ENCODE peak calls at places on chromosomes 12 and 14, in four cellular contexts. Z is cardiac fibroblast, P is brain microvascular endothelial cell, W is astrocyte. C is an unnamed sample.

GRCh38 chr12:67525500-67525884 is 123.1 kb upstream of the DYRK2 start:
- DNase-seq in Z (no peak), W (no peak), P (no peak), C (no peak)

GRCh38 chr14:90900712-90901111 is 84.5 kb upstream of the TTC7B start:
- DNase-seq in P (no peak), Z (peak; percentile 35), W (no peak), C (peak; percentile 10)

GRCh38 chr12:47299586-47299985 is 219.8 kb upstream of the AMIGO2 start:
- DNase-seq in P (no peak), Z (no peak), W (no peak), C (no peak)

GRCh38 chr12:65800928-65801327 is 23.4 kb upstream of the HMGA2 start:
- DNase-seq in Z (no peak), W (peak; percentile 78), P (no peak), C (peak; percentile 78)

GRCh38 chr12:121333747-121334146 is 18.5 kb downstream of the ANAPC5 start:
- DNase-seq in Z (no peak), W (no peak), P (no peak), C (no peak)

GRCh38 chr12:52019123-52019770 is 12.5 kb downstream of the TAMALIN start:
- DNase-seq in W (no peak), Z (no peak), P (no peak), C (no peak)

GRCh38 chr12:64385468-64385867 is 5.1 kb downstream of the C12orf56 start:
- DNase-seq in W (peak; percentile 46), Z (peak; percentile 65), P (peak; percentile 13), C (no peak)

GRCh38 chr12:30977124-30977523 is 50.6 kb downstream of the TSPAN11 start:
- DNase-seq in Z (no peak), P (no peak), W (no peak), C (no peak)

DNA sequence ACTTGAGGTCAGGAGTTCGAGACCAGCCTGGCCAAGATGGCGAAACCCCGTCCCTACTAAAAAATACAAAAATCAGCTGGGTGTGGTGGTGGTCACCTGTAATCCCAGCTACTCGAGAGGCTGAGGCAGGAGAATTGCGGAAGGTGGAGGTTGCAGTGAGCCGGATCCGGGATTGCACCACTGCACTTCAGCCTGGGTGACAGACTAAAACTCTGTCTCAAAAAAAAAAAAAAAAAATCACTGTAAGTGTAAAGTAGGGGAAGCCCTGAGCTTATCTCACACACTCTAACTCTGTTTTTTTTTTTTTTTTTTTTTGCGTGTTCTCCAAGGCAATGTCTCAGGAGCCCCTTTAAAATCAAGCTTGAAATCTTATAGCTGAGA is 421 bp upstream of the RBMS2 start:
- DNase-seq in Z (no peak), W (no peak), P (no peak), C (no peak)
- H3K4me3 ChIP-seq in Z (no peak overlapping the region), W (peak overlapping the region; percentile 90), P (peak overlapping the region; percentile 75), C (peak overlapping the region; percentile 83)

GRCh38 chr12:11576104-11576503 is 73.4 kb upstream of the ETV6 start:
- DNase-seq in W (peak; percentile 68), Z (peak; percentile 74), P (peak; percentile 79), C (peak; percentile 50)

GRCh38 chr12:11580125-11580751 is 69.2 kb upstream of the ETV6 start:
- DNase-seq in P (peak; percentile 39), W (peak; percentile 84), Z (peak; percentile 79), C (peak; percentile 88)

GRCh38 chr12:11581179-11581755 is 68.2 kb upstream of the ETV6 start:
- DNase-seq in Z (peak; percentile 83), P (peak; percentile 66), W (peak; percentile 63), C (peak; percentile 75)

GRCh38 chr12:11578461-11578993 is 70.9 kb upstream of the ETV6 start:
- DNase-seq in Z (no peak), W (no peak), P (no peak), C (no peak)

DNA sequence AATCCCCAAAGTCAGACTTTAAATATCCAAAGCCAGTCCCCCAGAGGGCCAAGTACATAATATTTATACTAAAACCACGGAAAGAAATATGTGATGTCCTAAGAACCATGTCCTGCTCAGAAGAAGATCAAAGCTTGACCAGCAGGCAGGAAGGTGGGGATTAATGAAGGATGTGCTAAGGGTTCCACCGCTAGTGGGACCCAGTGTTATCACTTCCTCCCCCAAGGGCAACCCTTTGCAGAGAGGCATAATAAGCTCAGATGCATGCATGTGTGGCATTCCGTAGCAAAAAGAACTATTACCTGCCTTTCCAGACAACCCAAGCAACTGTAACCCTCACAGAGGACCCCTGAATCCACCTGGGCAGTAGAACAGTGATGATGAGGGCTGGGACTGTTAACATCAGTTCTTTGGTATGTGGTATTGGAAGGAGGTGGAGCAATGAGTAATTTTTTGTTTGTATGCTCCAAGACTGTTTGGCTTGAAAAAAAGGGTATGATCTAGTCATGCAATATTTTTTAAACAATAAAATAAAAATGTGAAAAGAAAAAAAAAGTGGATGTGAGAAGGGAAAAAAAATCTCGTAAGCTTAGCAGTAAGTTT is 71.7 kb upstream of the ETV6 start:
- DNase-seq in P (no peak), Z (peak; percentile 35), W (peak; percentile 31), C (peak; percentile 17)
- TF ChIP-seq CTCF in P (no peak), Z (no peak), W (no peak), C (no peak)

DNA sequence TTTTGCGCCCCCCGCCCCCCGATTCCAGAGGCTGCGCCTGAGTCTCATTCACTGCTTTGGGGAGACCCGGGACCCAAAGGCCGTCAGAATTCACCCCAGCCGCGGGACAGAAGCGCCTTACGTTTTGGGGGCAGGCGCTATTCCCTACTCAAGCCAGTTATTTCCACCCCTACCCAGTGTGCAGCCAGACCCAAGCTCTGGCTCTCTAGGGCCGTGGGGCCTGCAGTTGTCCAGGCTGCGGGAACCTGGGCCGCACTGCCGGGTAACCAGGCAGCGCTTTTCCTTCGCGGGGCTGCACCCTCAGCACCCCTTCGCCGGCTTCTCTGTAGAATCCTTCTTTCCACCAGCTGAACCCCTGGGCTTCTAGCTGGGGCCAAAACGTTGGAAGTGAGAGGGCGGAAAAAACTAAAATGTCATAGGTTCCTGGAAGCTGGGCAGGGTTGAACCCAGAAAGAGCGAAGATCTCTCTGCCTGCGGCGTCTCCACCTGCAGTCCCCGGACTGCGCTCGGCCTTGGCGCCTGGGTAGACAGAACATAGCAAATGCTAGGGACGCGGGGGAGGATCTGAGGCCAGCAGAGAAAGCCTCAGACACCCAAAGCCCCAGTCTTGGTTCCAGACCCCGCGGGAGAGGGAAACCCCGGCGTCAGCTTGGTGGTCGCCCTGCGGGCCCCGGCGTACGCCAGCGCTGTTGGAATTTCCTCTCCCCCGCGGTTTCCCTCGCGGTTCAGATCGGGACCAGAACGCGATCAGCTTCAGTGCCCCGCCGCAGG is 18.4 kb downstream of the TBX3 start:
- DNase-seq in W (no peak), Z (no peak), P (no peak), C (no peak)
- H3K4me3 ChIP-seq in W (no peak overlapping the region), Z (no peak overlapping the region), P (peak overlapping the region; percentile 32), C (no peak overlapping the region)

GRCh38 chr12:56449622-56449984 is 377 bp upstream of the TIMELESS start:
- DNase-seq in P (no peak), Z (no peak), W (no peak), C (no peak)
- TF ChIP-seq CTCF in P (no peak), Z (no peak), W (no peak), C (no peak)

GRCh38 chr12:53935562-53936341 is 2.9 kb upstream of the HOXC13 start:
- DNase-seq in Z (peak; percentile 8), W (no peak), P (no peak), C (no peak)
- H3K4me3 ChIP-seq in Z (no peak overlapping the region), W (no peak overlapping the region), P (no peak overlapping the region), C (no peak overlapping the region)

DNA sequence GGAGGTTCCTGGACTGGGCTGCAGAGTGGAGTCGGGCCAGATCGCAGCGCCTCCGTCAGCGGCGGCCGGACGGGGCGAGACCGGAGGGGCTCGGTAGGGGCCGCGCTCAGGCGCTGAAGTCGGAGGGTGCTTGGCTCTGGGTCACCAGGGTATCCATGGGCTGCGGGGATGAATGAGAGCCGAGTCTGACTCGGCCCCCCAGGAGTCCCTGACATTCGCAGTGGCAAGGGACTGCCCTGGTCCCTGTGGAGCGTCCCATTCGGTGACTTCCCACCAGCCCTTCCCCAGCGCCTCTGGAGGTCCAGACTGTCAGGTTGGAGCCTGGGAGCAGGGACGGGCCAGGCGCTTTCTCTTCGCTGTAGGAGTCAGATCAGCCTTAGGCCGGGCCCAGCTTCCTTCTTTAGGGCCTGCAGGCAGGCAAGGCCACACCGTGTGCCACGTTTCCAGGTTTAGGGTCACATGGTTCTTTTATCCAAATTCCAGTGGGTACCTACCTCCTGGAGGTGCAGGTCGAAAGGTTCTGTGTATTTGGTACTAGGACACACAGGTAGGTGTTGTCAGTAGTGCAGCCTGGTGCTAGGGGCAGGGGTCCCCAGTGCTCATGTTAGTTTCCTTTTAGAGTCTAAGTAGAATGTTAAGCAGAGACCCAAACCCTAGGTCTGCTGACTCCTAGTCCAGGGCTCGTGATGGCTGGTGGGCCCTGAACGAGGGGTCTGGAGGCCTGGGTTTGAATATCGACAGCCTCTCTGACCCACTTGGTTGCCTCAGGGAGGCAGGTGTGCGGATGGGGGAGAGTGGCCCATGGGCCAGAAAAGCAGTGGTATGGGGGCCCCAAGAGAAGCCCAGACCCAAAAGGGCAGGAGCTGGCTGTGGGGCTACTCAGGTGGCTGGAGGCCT is 1.2 kb upstream of the SLC25A29 start:
- DNase-seq in Z (peak; percentile 21), P (no peak), W (no peak), C (no peak)
- TF ChIP-seq CTCF in Z (no peak), P (no peak), W (no peak), C (no peak)